ENCODE peak calls at places on chromosomes 7 and 10, in eight cellular contexts. K is HCT116, N is prostate gland, I is GM23338, A is endothelial cell of umbilical vein, H is transverse colon, V is breast epithelium, F is upper lobe of left lung. Y is an unnamed sample.

GRCh38 chr10:44413416-44413815 is 28.5 kb upstream of the CXCL12 start:
- DNase-seq in K (no peak), N (no peak), I (no peak), A (no peak), H (no peak), V (no peak), F (no peak), Y (no peak)

GRCh38 chr10:48634198-48634983 is 29.5 kb upstream of the ARHGAP22 start:
- DNase-seq in K (no peak), N (no peak), I (no peak), A (no peak), H (peak; percentile 56), V (no peak), F (no peak), Y (no peak)

GRCh38 chr10:77836299-77836820 is 90.2 kb downstream of the DLG5 start:
- DNase-seq in K (no peak), N (peak; percentile 63), I (no peak), A (peak; percentile 8), H (peak; percentile 68), V (peak; percentile 69), F (no peak), Y (peak; percentile 57)

GRCh38 chr7:45573636-45574470 is at the start of gene ADCY1:
- DNase-seq in K (no peak), N (no peak), I (peak; percentile 70), A (no peak), H (no peak), V (no peak), F (peak; percentile 84), Y (no peak)

GRCh38 chr7:37833107-37833817 is 15.1 kb upstream of the NME8 start:
- DNase-seq in K (peak; percentile 7), N (peak; percentile 20), I (peak; percentile 79), A (peak; percentile 40), H (peak; percentile 32), V (no peak), F (no peak), Y (no peak)

GRCh38 chr10:105950410-105950809 is 1214.1 kb downstream of the SORCS1 start:
- DNase-seq in K (no peak), N (peak; percentile 6), I (peak; percentile 85), A (no peak), H (peak; percentile 14), V (no peak), F (no peak), Y (peak; percentile 54)

GRCh38 chr10:111076191-111076681 is 593 bp upstream of the ADRA2A start:
- DNase-seq in K (peak; percentile 13), N (peak; percentile 31), I (peak; percentile 92), A (peak; percentile 41), H (peak; percentile 73), V (no peak), F (peak; percentile 90), Y (peak; percentile 61)

GRCh38 chr10:54797636-54798395 is 3.2 kb downstream of the PCDH15 start:
- DNase-seq in K (no peak), N (no peak), I (no peak), A (peak; percentile 81), H (no peak), V (no peak), F (no peak), Y (no peak)

GRCh38 chr7:152144557-152145245 is 119.2 kb downstream of the GALNT11 start:
- DNase-seq in K (no peak), N (no peak), I (no peak), A (peak; percentile 21), H (no peak), V (no peak), F (no peak), Y (no peak)

GRCh38 chr10:22927661-22928403 is at the start of gene ARMC3:
- DNase-seq in K (peak; percentile 18), N (peak; percentile 9), I (peak; percentile 93), A (peak; percentile 57), H (peak; percentile 38), V (no peak), F (peak; percentile 94), Y (peak; percentile 59)

GRCh38 chr10:132690821-132691610 is 94.9 kb downstream of the NKX6-2 start:
- DNase-seq in K (no peak), N (no peak), I (no peak), A (no peak), H (no peak), V (no peak), F (peak; percentile 68), Y (no peak)

GRCh38 chr7:22329816-22330524 is 27.0 kb downstream of the RAPGEF5 start:
- DNase-seq in K (no peak), N (no peak), I (no peak), A (no peak), H (peak; percentile 64), V (no peak), F (no peak), Y (no peak)

GRCh38 chr10:84176351-84176750 is 2.8 kb downstream of the GPR15LG start:
- DNase-seq in K (no peak), N (no peak), I (no peak), A (no peak), H (no peak), V (no peak), F (no peak), Y (no peak)

GRCh38 chr7:23373151-23374004 is 74.2 kb downstream of the MALSU1 start:
- DNase-seq in K (no peak), N (no peak), I (no peak), A (peak; percentile 92), H (no peak), V (no peak), F (no peak), Y (no peak)

GRCh38 chr7:49112222-49112621 is 187.9 kb downstream of the CDC14C start:
- DNase-seq in K (no peak), N (no peak), I (no peak), A (no peak), H (no peak), V (no peak), F (no peak), Y (no peak)
- H3K4me3 ChIP-seq in K (no peak overlapping the region), N (no peak overlapping the region), I (no peak overlapping the region), A (no peak overlapping the region), H (no peak overlapping the region), V (no peak overlapping the region), F (no peak overlapping the region), Y (no peak overlapping the region)

DNA sequence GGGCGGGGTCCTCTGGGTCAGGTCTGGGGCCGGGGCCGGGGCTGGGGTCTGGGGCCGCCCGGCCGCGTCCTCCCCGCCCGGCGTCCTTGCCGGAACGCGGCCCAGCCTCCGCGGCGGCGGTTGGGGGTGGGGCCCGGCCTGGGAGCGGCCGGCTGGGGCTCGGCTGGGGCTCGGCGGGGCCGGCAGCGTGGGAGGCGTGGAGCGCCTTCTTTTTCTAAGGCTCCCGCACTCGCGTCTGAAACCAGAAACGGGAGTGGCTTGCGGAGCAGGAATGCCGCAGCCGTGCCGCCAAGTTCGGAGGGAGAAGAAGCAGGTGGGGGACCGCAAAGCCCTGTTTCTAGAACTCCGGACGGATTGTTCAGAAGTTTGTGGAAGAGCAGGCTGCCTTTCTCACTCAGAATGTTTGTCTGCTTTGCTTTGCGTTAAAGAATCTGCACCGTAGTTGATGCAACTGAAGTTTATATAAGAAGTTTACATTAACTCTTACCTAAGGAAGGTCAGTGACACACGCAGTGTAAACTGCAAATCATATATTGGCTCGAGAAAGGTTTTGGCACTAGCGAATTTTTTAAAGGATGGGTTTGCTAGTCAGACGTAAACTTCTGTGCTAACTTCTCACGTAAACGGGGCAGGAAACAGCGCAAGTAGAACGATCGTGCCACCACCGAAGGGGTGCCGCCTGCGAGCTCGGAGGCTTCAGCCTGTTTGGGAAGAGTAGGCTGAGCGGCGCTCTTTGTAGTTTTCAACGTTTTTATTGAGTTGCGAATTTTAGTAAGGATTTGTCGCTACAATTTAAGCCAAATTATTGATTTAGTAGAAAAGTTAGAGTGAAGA is 729 bp downstream of the DNAJB6 start:
- DNase-seq in K (no peak), N (peak; percentile 31), I (no peak), A (peak; percentile 59), H (peak; percentile 83), V (peak; percentile 38), F (peak; percentile 95), Y (peak; percentile 76)
- TF ChIP-seq POLR2AphosphoS5 in K (no peak), N (no peak), I (no peak), A (no peak), H (no peak), V (no peak), F (no peak), Y (no peak)

GRCh38 chr7:47540387-47541093 is 41.4 kb downstream of the TNS3 start:
- DNase-seq in K (no peak), N (no peak), I (no peak), A (no peak), H (no peak), V (no peak), F (no peak), Y (no peak)

GRCh38 chr7:47540053-47540386 is 41.9 kb downstream of the TNS3 start:
- DNase-seq in K (no peak), N (no peak), I (no peak), A (no peak), H (no peak), V (no peak), F (no peak), Y (no peak)

GRCh38 chr7:47537716-47538640 is 43.9 kb downstream of the TNS3 start:
- DNase-seq in K (no peak), N (no peak), I (peak; percentile 13), A (no peak), H (no peak), V (no peak), F (no peak), Y (no peak)

GRCh38 chr7:47538846-47539311 is 43.0 kb downstream of the TNS3 start:
- DNase-seq in K (no peak), N (no peak), I (no peak), A (no peak), H (no peak), V (no peak), F (no peak), Y (peak; percentile 40)

GRCh38 chr7:47539398-47540052 is 42.4 kb downstream of the TNS3 start:
- DNase-seq in K (no peak), N (no peak), I (peak; percentile 11), A (no peak), H (no peak), V (no peak), F (no peak), Y (no peak)
- H3K4me3 ChIP-seq in K (no peak overlapping the region), N (no peak overlapping the region), I (no peak overlapping the region), A (no peak overlapping the region), H (no peak overlapping the region), V (no peak overlapping the region), F (no peak overlapping the region), Y (no peak overlapping the region)

GRCh38 chr10:79928028-79928583 is 20.8 kb downstream of the SFTPD start:
- DNase-seq in K (no peak), N (no peak), I (no peak), A (no peak), H (no peak), V (no peak), F (no peak), Y (peak; percentile 7)

GRCh38 chr10:79929409-79929904 is 19.4 kb downstream of the SFTPD start:
- DNase-seq in K (peak; percentile 62), N (peak; percentile 72), I (peak; percentile 93), A (peak; percentile 65), H (peak; percentile 83), V (peak; percentile 43), F (peak; percentile 88), Y (peak; percentile 86)

GRCh38 chr10:79926037-79926436 is 22.9 kb downstream of the SFTPD start:
- DNase-seq in K (no peak), N (no peak), I (no peak), A (no peak), H (no peak), V (no peak), F (no peak), Y (no peak)

GRCh38 chr10:79925614-79926013 is 23.3 kb downstream of the SFTPD start:
- DNase-seq in K (no peak), N (no peak), I (no peak), A (no peak), H (no peak), V (no peak), F (no peak), Y (no peak)

GRCh38 chr10:79927111-79927828 is 21.6 kb downstream of the SFTPD start:
- DNase-seq in K (no peak), N (no peak), I (no peak), A (no peak), H (no peak), V (no peak), F (no peak), Y (peak; percentile 41)
- TF ChIP-seq POLR2AphosphoS5 in K (no peak), N (no peak), I (no peak), A (no peak), H (no peak), V (no peak), F (no peak), Y (no peak)